ENCODE peak calls at places on chromosomes 5 and 9, in seven cellular contexts. J is left ventricle myocardium inferior; U is RWPE1; M is activated effector memory CD4-positive, alpha-beta T cell treated with Interleukin-2 at 50 U/mL for 16 hours; K is iris pigment epithelial cell; N is uterus; L is brain pericyte. A is an unnamed sample.

GRCh38 chr9:91187311-91187964 is 174.3 kb downstream of the AUH start:
- DNase-seq in N (no peak), J (no peak), U (no peak), M (no peak), L (no peak), K (no peak), A (no peak)

GRCh38 chr9:130229759-130230158 is 35.8 kb upstream of the HMCN2 start:
- DNase-seq in K (no peak), M (no peak), J (no peak), L (no peak), U (no peak), N (no peak), A (no peak)

GRCh38 chr9:2257530-2257929 is 242.4 kb downstream of the SMARCA2 start:
- DNase-seq in M (no peak), U (no peak), K (no peak), N (no peak), J (no peak), L (no peak), A (no peak)

GRCh38 chr9:35306281-35306680 is 144.5 kb downstream of the UNC13B start:
- DNase-seq in M (no peak), L (no peak), J (no peak), K (peak), N (no peak), U (no peak), A (no peak)

GRCh38 chr5:2751592-2752021 is at the start of gene IRX2:
- DNase-seq in M (no peak), K (peak), N (no peak), U (peak), J (peak), L (no peak), A (no peak)

GRCh38 chr5:36712719-36713118 is 106.3 kb downstream of the SLC1A3 start:
- DNase-seq in L (no peak), M (no peak), K (no peak), J (no peak), N (no peak), U (no peak), A (no peak)

GRCh38 chr9:98879958-98880300 is 63.8 kb upstream of the COL15A1 start:
- DNase-seq in N (no peak), J (peak), M (no peak), U (no peak), L (no peak), K (no peak), A (no peak)

GRCh38 chr9:101098392-101098791 is 69.9 kb downstream of the PLPPR1 start:
- DNase-seq in J (no peak), L (no peak), M (no peak), N (no peak), U (no peak), K (no peak), A (no peak)

GRCh38 chr5:1948663-1949191 is 66.0 kb upstream of the IRX4 start:
- DNase-seq in N (peak), J (peak), K (no peak), U (peak), L (no peak), M (no peak), A (no peak)

GRCh38 chr9:134429007-134429406 is 102.8 kb downstream of the RXRA start:
- DNase-seq in U (no peak), J (no peak), M (no peak), L (no peak), K (no peak), N (no peak), A (no peak)

GRCh38 chr5:1294839-1295649 is at the start of gene TERT:
- DNase-seq in L (no peak), U (no peak), N (no peak), M (peak), K (no peak), J (no peak), A (peak)

GRCh38 chr5:150612905-150613670 is 27.4 kb upstream of the SYNPO start:
- DNase-seq in M (no peak), K (no peak), U (no peak), J (no peak), L (no peak), N (peak), A (no peak)

GRCh38 chr5:43638107-43638506 is 35.1 kb downstream of the NNT start:
- DNase-seq in N (no peak), J (no peak), M (no peak), L (no peak), U (no peak), K (no peak), A (no peak)

GRCh38 chr5:159620853-159621540 is 290.7 kb upstream of the IL12B start:
- DNase-seq in N (no peak), M (no peak), K (no peak), U (peak), J (no peak), L (no peak), A (no peak)

GRCh38 chr9:120372040-120372439 is 207.9 kb downstream of the CDK5RAP2 start:
- DNase-seq in U (no peak), J (no peak), M (no peak), N (no peak), K (no peak), L (no peak), A (no peak)